ENCODE peak calls at places on chromosomes 5 and 9, in seven cellular contexts. V, K, S, B, I, M and T are unnamed samples.

GRCh38 chr9:101093620-101094019 is 65.1 kb downstream of the PLPPR1 start:
- DNase-seq in K (no peak), I (no peak), V (no peak), M (no peak), B (no peak), S (no peak), T (no peak)

GRCh38 chr9:91188719-91189590 is 172.8 kb downstream of the AUH start:
- DNase-seq in M (no peak), S (peak), K (no peak), V (no peak), I (no peak), B (no peak), T (no peak)

GRCh38 chr5:72402959-72403628 is 82.9 kb downstream of the PTCD2 start:
- DNase-seq in V (no peak), I (no peak), S (peak), M (no peak), B (no peak), K (no peak), T (no peak)

GRCh38 chr5:56349461-56349860 is 116.3 kb upstream of the ANKRD55 start:
- DNase-seq in B (no peak), M (no peak), I (no peak), V (no peak), S (no peak), K (no peak), T (no peak)

GRCh38 chr9:95494416-95495371 is 22.1 kb downstream of the PTCH1 start:
- DNase-seq in B (no peak), I (peak), M (peak), K (no peak), S (peak), V (no peak), T (peak)

GRCh38 chr9:35367451-35367850 is 122.5 kb upstream of the RUSC2 start:
- DNase-seq in I (no peak), V (peak), K (no peak), S (no peak), M (no peak), B (no peak), T (no peak)

GRCh38 chr5:36686881-36687280 is 80.5 kb downstream of the SLC1A3 start:
- DNase-seq in K (no peak), M (no peak), S (no peak), V (no peak), B (no peak), I (no peak), T (no peak)

GRCh38 chr5:125198270-125198974 is 452.0 kb upstream of the ZNF608 start:
- DNase-seq in K (peak), B (no peak), M (no peak), V (peak), S (peak), I (peak), T (peak)

GRCh38 chr5:78699565-78700143 is 51.1 kb upstream of the LHFPL2 start:
- DNase-seq in V (peak), I (no peak), S (peak), K (no peak), M (no peak), B (peak), T (no peak)

GRCh38 chr9:79060726-79061125 is 511.0 kb upstream of the TLE4 start:
- DNase-seq in B (no peak), K (no peak), I (no peak), S (no peak), M (no peak), V (no peak), T (no peak)

GRCh38 chr5:125480901-125481300 is 734.5 kb upstream of the ZNF608 start:
- DNase-seq in B (no peak), S (no peak), M (no peak), V (no peak), I (no peak), K (no peak), T (no peak)

GRCh38 chr5:545641-546375 is 21.6 kb upstream of the SLC9A3 start:
- DNase-seq in V (no peak), I (no peak), B (no peak), M (no peak), K (peak), S (peak), T (peak)

GRCh38 chr9:29212590-29213373 is 1639.5 kb upstream of the C9orf72 start:
- DNase-seq in I (peak), K (no peak), S (no peak), V (no peak), M (no peak), B (no peak), T (no peak)

GRCh38 chr5:44881266-44881665 is 72.5 kb downstream of the MRPS30 start:
- DNase-seq in M (no peak), V (no peak), I (no peak), S (no peak), K (no peak), B (no peak), T (no peak)

GRCh38 chr9:96460877-96461276 is 10.9 kb downstream of the HABP4 start:
- DNase-seq in I (no peak), V (peak), K (no peak), M (no peak), B (no peak), S (no peak), T (no peak)

GRCh38 chr9:113933188-113933587 is 57.1 kb downstream of the ZNF618 start:
- DNase-seq in B (no peak), I (no peak), V (no peak), K (peak), S (no peak), M (no peak), T (no peak)

DNA sequence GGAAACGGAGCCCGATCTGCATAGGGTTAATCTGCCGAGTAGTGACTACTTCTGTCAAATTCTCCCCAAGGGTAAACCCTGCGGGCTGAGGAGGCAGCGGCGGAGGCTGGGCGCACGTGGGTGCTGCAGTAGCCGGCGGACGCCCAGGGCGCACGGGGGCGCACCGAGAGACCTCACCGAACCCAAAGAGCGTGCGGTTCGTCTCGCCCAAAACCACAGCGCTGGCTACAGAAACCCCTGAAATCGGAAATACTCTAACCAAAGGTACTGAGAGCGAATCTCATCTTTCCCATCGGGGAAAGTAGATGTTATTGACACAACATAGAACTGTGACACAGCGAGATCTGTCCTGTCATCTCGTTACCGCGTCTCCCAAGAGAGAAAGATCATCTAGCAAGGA is 56.0 kb upstream of the SHC3 start:
- DNase-seq in S (no peak), B (no peak), M (no peak), V (peak), I (peak), K (no peak), T (peak)
- H3K4me3 ChIP-seq in S (no peak), B (no peak), M (no peak), V (peak), I (peak), K (no peak), T (peak)

GRCh38 chr5:17314907-17315471 is 97.6 kb downstream of the BASP1 start:
- DNase-seq in I (no peak), B (no peak), S (no peak), V (peak), K (no peak), M (no peak), T (no peak)

GRCh38 chr5:17315710-17316221 is 98.3 kb downstream of the BASP1 start:
- DNase-seq in V (peak), S (no peak), M (no peak), B (peak), K (no peak), I (no peak), T (no peak)

GRCh38 chr5:17316973-17317459 is 99.6 kb downstream of the BASP1 start:
- DNase-seq in S (no peak), I (no peak), M (no peak), B (peak), V (peak), K (no peak), T (no peak)

GRCh38 chr5:17312358-17312757 is 94.9 kb downstream of the BASP1 start:
- DNase-seq in S (no peak), I (no peak), V (no peak), K (no peak), B (no peak), M (no peak), T (no peak)

DNA sequence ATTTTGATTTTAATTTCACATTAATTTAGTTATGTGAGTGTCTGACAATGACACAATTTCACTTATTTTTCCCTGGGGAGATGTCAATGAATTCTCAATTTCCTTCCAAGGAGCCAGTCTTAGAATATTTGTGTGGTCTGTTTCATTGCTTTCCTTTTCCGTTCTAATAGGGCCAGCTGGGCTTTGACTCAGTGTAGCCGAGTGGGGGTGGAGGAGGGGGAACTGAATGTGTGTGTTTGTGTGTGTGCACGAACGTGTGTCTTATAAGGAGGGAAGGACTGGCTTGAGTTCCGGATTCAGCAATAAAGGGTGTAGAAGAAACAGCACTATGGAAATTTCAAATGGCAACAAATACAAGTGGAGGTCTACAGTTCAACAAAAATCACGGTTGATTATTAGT is 100.1 kb downstream of the BASP1 start:
- DNase-seq in I (no peak), S (no peak), K (no peak), M (no peak), B (peak), V (no peak), T (no peak)
- H3K4me3 ChIP-seq in I (no peak), S (no peak), K (no peak), M (no peak), B (no peak), V (no peak), T (no peak)

DNA sequence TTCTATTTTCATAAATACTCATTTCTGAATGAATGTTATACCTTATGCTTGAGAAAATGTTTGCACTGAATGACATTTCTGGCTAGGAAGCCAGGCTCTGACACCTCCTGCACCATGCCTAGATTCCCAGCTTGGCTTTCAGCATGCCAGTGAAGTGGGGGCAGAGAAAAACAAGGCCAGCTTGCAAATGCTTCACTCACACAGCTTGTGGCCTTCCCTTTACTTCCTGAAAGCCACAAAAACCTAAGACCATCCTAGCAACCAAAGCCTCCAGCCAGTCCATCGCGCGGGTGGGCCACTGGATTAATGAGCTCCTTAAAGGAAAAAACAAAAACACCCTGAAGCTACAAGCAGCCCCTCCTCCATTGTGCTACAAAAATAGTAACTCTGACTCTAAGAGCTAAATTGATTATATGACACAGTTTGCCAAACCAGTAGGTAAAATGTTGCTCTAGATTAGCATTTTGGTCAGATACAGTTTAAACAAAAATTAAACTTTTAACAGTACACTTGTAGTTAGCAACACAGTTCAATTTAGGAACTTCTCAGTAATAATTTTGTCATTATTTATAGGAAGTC is 159.9 kb downstream of the TSSK1B start:
- DNase-seq in S (no peak), K (no peak), V (no peak), B (no peak), I (peak), M (no peak), T (no peak)
- H3K4me3 ChIP-seq in S (no peak), K (no peak), V (no peak), B (no peak), I (peak), M (no peak), T (no peak)

GRCh38 chr5:174599992-174600391 is 124.4 kb upstream of the MSX2 start:
- DNase-seq in S (no peak), M (no peak), B (no peak), K (no peak), I (peak), V (no peak), T (no peak)
- H3K4me3 ChIP-seq in S (no peak), M (no peak), B (no peak), K (no peak), I (no peak), V (no peak), T (no peak)

GRCh38 chr5:7851240-7851592 is 283 bp upstream of the CFAP90 start:
- DNase-seq in S (no peak), B (no peak), K (no peak), M (no peak), V (no peak), I (no peak), T (no peak)
- H3K4me3 ChIP-seq in S (no peak), B (no peak), K (no peak), M (no peak), V (no peak), I (peak), T (peak)